ENCODE peak calls at places on chromosomes 5 and 9, in eight cellular contexts. One of them, this sample, is unnamed.

GRCh38 chr9:93636667-93637066 is 60.3 kb downstream of the PHF2 start:
- DNase-seq in posterior cingulate gyrus: peak
- DNase-seq in NCI-H1092 treated with DMSO at 0.1 percent for 48 hours: no peak
- DNase-seq in progenitor cell of endocrine pancreas: no peak
- DNase-seq in kidney: no peak
- DNase-seq in stimulated activated CD8-positive, alpha-beta memory T cell treated with anti-CD3 and anti-CD28 coated beads, Interleukin-15, amount 100 ng/mL, for 24 hours: no peak
- DNase-seq in T-helper 17 cell: no peak
- DNase-seq in T-helper 1 cell: no peak
- DNase-seq in this sample: no peak

GRCh38 chr9:137317021-137317978 is 15.2 kb upstream of the NRARP start:
- DNase-seq in posterior cingulate gyrus: no peak
- DNase-seq in NCI-H1092 treated with DMSO at 0.1 percent for 48 hours: no peak
- DNase-seq in progenitor cell of endocrine pancreas: no peak
- DNase-seq in kidney: peak
- DNase-seq in stimulated activated CD8-positive, alpha-beta memory T cell treated with anti-CD3 and anti-CD28 coated beads, Interleukin-15, amount 100 ng/mL, for 24 hours: no peak
- DNase-seq in T-helper 17 cell: no peak
- DNase-seq in T-helper 1 cell: no peak
- DNase-seq in this sample: no peak

GRCh38 chr9:13386935-13387667 is 107.6 kb upstream of the MPDZ start:
- DNase-seq in posterior cingulate gyrus: no peak
- DNase-seq in NCI-H1092 treated with DMSO at 0.1 percent for 48 hours: no peak
- DNase-seq in progenitor cell of endocrine pancreas: no peak
- DNase-seq in kidney: no peak
- DNase-seq in stimulated activated CD8-positive, alpha-beta memory T cell treated with anti-CD3 and anti-CD28 coated beads, Interleukin-15, amount 100 ng/mL, for 24 hours: no peak
- DNase-seq in T-helper 17 cell: no peak
- DNase-seq in T-helper 1 cell: no peak
- DNase-seq in this sample: no peak

GRCh38 chr5:72531496-72532190 is 24.4 kb upstream of the ZNF366 start:
- DNase-seq in posterior cingulate gyrus: no peak
- DNase-seq in NCI-H1092 treated with DMSO at 0.1 percent for 48 hours: no peak
- DNase-seq in progenitor cell of endocrine pancreas: no peak
- DNase-seq in kidney: no peak
- DNase-seq in stimulated activated CD8-positive, alpha-beta memory T cell treated with anti-CD3 and anti-CD28 coated beads, Interleukin-15, amount 100 ng/mL, for 24 hours: no peak
- DNase-seq in T-helper 17 cell: no peak
- DNase-seq in T-helper 1 cell: no peak
- DNase-seq in this sample: no peak

GRCh38 chr5:67542489-67542888 is 345.9 kb upstream of the CD180 start:
- DNase-seq in posterior cingulate gyrus: no peak
- DNase-seq in NCI-H1092 treated with DMSO at 0.1 percent for 48 hours: no peak
- DNase-seq in progenitor cell of endocrine pancreas: no peak
- DNase-seq in kidney: no peak
- DNase-seq in stimulated activated CD8-positive, alpha-beta memory T cell treated with anti-CD3 and anti-CD28 coated beads, Interleukin-15, amount 100 ng/mL, for 24 hours: no peak
- DNase-seq in T-helper 17 cell: no peak
- DNase-seq in T-helper 1 cell: no peak
- DNase-seq in this sample: no peak

GRCh38 chr9:108953983-108954574 is 19.9 kb downstream of the ABITRAM start:
- DNase-seq in posterior cingulate gyrus: no peak
- DNase-seq in NCI-H1092 treated with DMSO at 0.1 percent for 48 hours: peak
- DNase-seq in progenitor cell of endocrine pancreas: no peak
- DNase-seq in kidney: no peak
- DNase-seq in stimulated activated CD8-positive, alpha-beta memory T cell treated with anti-CD3 and anti-CD28 coated beads, Interleukin-15, amount 100 ng/mL, for 24 hours: no peak
- DNase-seq in T-helper 17 cell: no peak
- DNase-seq in T-helper 1 cell: peak
- DNase-seq in this sample: no peak

GRCh38 chr5:145403959-145404358 is 431.2 kb downstream of the PRELID2 start:
- DNase-seq in posterior cingulate gyrus: no peak
- DNase-seq in NCI-H1092 treated with DMSO at 0.1 percent for 48 hours: no peak
- DNase-seq in progenitor cell of endocrine pancreas: no peak
- DNase-seq in kidney: no peak
- DNase-seq in stimulated activated CD8-positive, alpha-beta memory T cell treated with anti-CD3 and anti-CD28 coated beads, Interleukin-15, amount 100 ng/mL, for 24 hours: no peak
- DNase-seq in T-helper 17 cell: no peak
- DNase-seq in T-helper 1 cell: no peak
- DNase-seq in this sample: no peak

GRCh38 chr5:120794121-120794520 is 330.0 kb downstream of the PRR16 start:
- DNase-seq in posterior cingulate gyrus: no peak
- DNase-seq in NCI-H1092 treated with DMSO at 0.1 percent for 48 hours: no peak
- DNase-seq in progenitor cell of endocrine pancreas: no peak
- DNase-seq in kidney: no peak
- DNase-seq in stimulated activated CD8-positive, alpha-beta memory T cell treated with anti-CD3 and anti-CD28 coated beads, Interleukin-15, amount 100 ng/mL, for 24 hours: no peak
- DNase-seq in T-helper 17 cell: no peak
- DNase-seq in T-helper 1 cell: no peak
- DNase-seq in this sample: no peak

GRCh38 chr5:111364992-111365391 is 140.8 kb downstream of the CAMK4 start:
- DNase-seq in posterior cingulate gyrus: no peak
- DNase-seq in NCI-H1092 treated with DMSO at 0.1 percent for 48 hours: no peak
- DNase-seq in progenitor cell of endocrine pancreas: peak
- DNase-seq in kidney: no peak
- DNase-seq in stimulated activated CD8-positive, alpha-beta memory T cell treated with anti-CD3 and anti-CD28 coated beads, Interleukin-15, amount 100 ng/mL, for 24 hours: no peak
- DNase-seq in T-helper 17 cell: no peak
- DNase-seq in T-helper 1 cell: no peak
- DNase-seq in this sample: no peak

GRCh38 chr5:61200582-61201155 is 38.4 kb upstream of the SMIM15 start:
- DNase-seq in posterior cingulate gyrus: no peak
- DNase-seq in NCI-H1092 treated with DMSO at 0.1 percent for 48 hours: no peak
- DNase-seq in progenitor cell of endocrine pancreas: no peak
- DNase-seq in kidney: peak
- DNase-seq in stimulated activated CD8-positive, alpha-beta memory T cell treated with anti-CD3 and anti-CD28 coated beads, Interleukin-15, amount 100 ng/mL, for 24 hours: no peak
- DNase-seq in T-helper 17 cell: no peak
- DNase-seq in T-helper 1 cell: no peak
- DNase-seq in this sample: no peak

GRCh38 chr5:41794478-41794877 is 75.7 kb downstream of the OXCT1 start:
- DNase-seq in posterior cingulate gyrus: no peak
- DNase-seq in NCI-H1092 treated with DMSO at 0.1 percent for 48 hours: no peak
- DNase-seq in progenitor cell of endocrine pancreas: no peak
- DNase-seq in kidney: no peak
- DNase-seq in stimulated activated CD8-positive, alpha-beta memory T cell treated with anti-CD3 and anti-CD28 coated beads, Interleukin-15, amount 100 ng/mL, for 24 hours: no peak
- DNase-seq in T-helper 17 cell: no peak
- DNase-seq in T-helper 1 cell: no peak
- DNase-seq in this sample: no peak

GRCh38 chr9:133515240-133515610 is 9.5 kb downstream of the MYMK start:
- DNase-seq in posterior cingulate gyrus: no peak
- DNase-seq in NCI-H1092 treated with DMSO at 0.1 percent for 48 hours: no peak
- DNase-seq in progenitor cell of endocrine pancreas: no peak
- DNase-seq in kidney: peak
- DNase-seq in stimulated activated CD8-positive, alpha-beta memory T cell treated with anti-CD3 and anti-CD28 coated beads, Interleukin-15, amount 100 ng/mL, for 24 hours: no peak
- DNase-seq in T-helper 17 cell: no peak
- DNase-seq in T-helper 1 cell: no peak
- DNase-seq in this sample: no peak

GRCh38 chr5:5784114-5784513 is 361.6 kb downstream of the ICE1 start:
- DNase-seq in posterior cingulate gyrus: no peak
- DNase-seq in NCI-H1092 treated with DMSO at 0.1 percent for 48 hours: no peak
- DNase-seq in progenitor cell of endocrine pancreas: no peak
- DNase-seq in kidney: no peak
- DNase-seq in stimulated activated CD8-positive, alpha-beta memory T cell treated with anti-CD3 and anti-CD28 coated beads, Interleukin-15, amount 100 ng/mL, for 24 hours: no peak
- DNase-seq in T-helper 17 cell: no peak
- DNase-seq in T-helper 1 cell: no peak
- DNase-seq in this sample: no peak

GRCh38 chr5:41968153-41968723 is 43.2 kb downstream of the FBXO4 start:
- DNase-seq in posterior cingulate gyrus: no peak
- DNase-seq in NCI-H1092 treated with DMSO at 0.1 percent for 48 hours: no peak
- DNase-seq in progenitor cell of endocrine pancreas: no peak
- DNase-seq in kidney: no peak
- DNase-seq in stimulated activated CD8-positive, alpha-beta memory T cell treated with anti-CD3 and anti-CD28 coated beads, Interleukin-15, amount 100 ng/mL, for 24 hours: no peak
- DNase-seq in T-helper 17 cell: no peak
- DNase-seq in T-helper 1 cell: no peak
- DNase-seq in this sample: no peak

GRCh38 chr5:134097221-134097620 is 17.3 kb upstream of the TCF7 start:
- DNase-seq in posterior cingulate gyrus: no peak
- DNase-seq in NCI-H1092 treated with DMSO at 0.1 percent for 48 hours: no peak
- DNase-seq in progenitor cell of endocrine pancreas: no peak
- DNase-seq in kidney: no peak
- DNase-seq in stimulated activated CD8-positive, alpha-beta memory T cell treated with anti-CD3 and anti-CD28 coated beads, Interleukin-15, amount 100 ng/mL, for 24 hours: no peak
- DNase-seq in T-helper 17 cell: no peak
- DNase-seq in T-helper 1 cell: no peak
- DNase-seq in this sample: no peak

GRCh38 chr9:93258818-93259489 is 75.0 kb downstream of the WNK2 start:
- DNase-seq in posterior cingulate gyrus: no peak
- DNase-seq in NCI-H1092 treated with DMSO at 0.1 percent for 48 hours: no peak
- DNase-seq in progenitor cell of endocrine pancreas: no peak
- DNase-seq in kidney: peak
- DNase-seq in stimulated activated CD8-positive, alpha-beta memory T cell treated with anti-CD3 and anti-CD28 coated beads, Interleukin-15, amount 100 ng/mL, for 24 hours: no peak
- DNase-seq in T-helper 17 cell: no peak
- DNase-seq in T-helper 1 cell: no peak
- DNase-seq in this sample: no peak

GRCh38 chr5:44665101-44665701 is 143.5 kb upstream of the MRPS30 start:
- DNase-seq in posterior cingulate gyrus: no peak
- DNase-seq in NCI-H1092 treated with DMSO at 0.1 percent for 48 hours: no peak
- DNase-seq in progenitor cell of endocrine pancreas: no peak
- DNase-seq in kidney: no peak
- DNase-seq in stimulated activated CD8-positive, alpha-beta memory T cell treated with anti-CD3 and anti-CD28 coated beads, Interleukin-15, amount 100 ng/mL, for 24 hours: no peak
- DNase-seq in T-helper 17 cell: no peak
- DNase-seq in T-helper 1 cell: no peak
- DNase-seq in this sample: no peak

GRCh38 chr9:93119953-93120845 is 13.9 kb downstream of the NINJ1 start:
- DNase-seq in posterior cingulate gyrus: peak
- DNase-seq in NCI-H1092 treated with DMSO at 0.1 percent for 48 hours: no peak
- DNase-seq in progenitor cell of endocrine pancreas: no peak
- DNase-seq in kidney: peak
- DNase-seq in stimulated activated CD8-positive, alpha-beta memory T cell treated with anti-CD3 and anti-CD28 coated beads, Interleukin-15, amount 100 ng/mL, for 24 hours: no peak
- DNase-seq in T-helper 17 cell: no peak
- DNase-seq in T-helper 1 cell: peak
- DNase-seq in this sample: peak

GRCh38 chr5:13878357-13878756 is 66.1 kb downstream of the DNAH5 start:
- DNase-seq in posterior cingulate gyrus: no peak
- DNase-seq in NCI-H1092 treated with DMSO at 0.1 percent for 48 hours: no peak
- DNase-seq in progenitor cell of endocrine pancreas: no peak
- DNase-seq in kidney: no peak
- DNase-seq in stimulated activated CD8-positive, alpha-beta memory T cell treated with anti-CD3 and anti-CD28 coated beads, Interleukin-15, amount 100 ng/mL, for 24 hours: no peak
- DNase-seq in T-helper 17 cell: no peak
- DNase-seq in T-helper 1 cell: no peak
- DNase-seq in this sample: no peak

GRCh38 chr9:136276716-136277115 is 27.2 kb downstream of the CCDC187 start:
- DNase-seq in posterior cingulate gyrus: no peak
- DNase-seq in NCI-H1092 treated with DMSO at 0.1 percent for 48 hours: no peak
- DNase-seq in progenitor cell of endocrine pancreas: no peak
- DNase-seq in kidney: no peak
- DNase-seq in stimulated activated CD8-positive, alpha-beta memory T cell treated with anti-CD3 and anti-CD28 coated beads, Interleukin-15, amount 100 ng/mL, for 24 hours: no peak
- DNase-seq in T-helper 17 cell: no peak
- DNase-seq in T-helper 1 cell: no peak
- DNase-seq in this sample: no peak

GRCh38 chr5:75325242-75325641 is 11.8 kb upstream of the HMGCR start:
- DNase-seq in posterior cingulate gyrus: no peak
- DNase-seq in NCI-H1092 treated with DMSO at 0.1 percent for 48 hours: no peak
- DNase-seq in progenitor cell of endocrine pancreas: no peak
- DNase-seq in kidney: no peak
- DNase-seq in stimulated activated CD8-positive, alpha-beta memory T cell treated with anti-CD3 and anti-CD28 coated beads, Interleukin-15, amount 100 ng/mL, for 24 hours: no peak
- DNase-seq in T-helper 17 cell: no peak
- DNase-seq in T-helper 1 cell: no peak
- DNase-seq in this sample: no peak

GRCh38 chr5:128144491-128144890 is 60.9 kb downstream of the SLC12A2 start:
- DNase-seq in posterior cingulate gyrus: no peak
- DNase-seq in NCI-H1092 treated with DMSO at 0.1 percent for 48 hours: no peak
- DNase-seq in progenitor cell of endocrine pancreas: no peak
- DNase-seq in kidney: no peak
- DNase-seq in stimulated activated CD8-positive, alpha-beta memory T cell treated with anti-CD3 and anti-CD28 coated beads, Interleukin-15, amount 100 ng/mL, for 24 hours: no peak
- DNase-seq in T-helper 17 cell: no peak
- DNase-seq in T-helper 1 cell: no peak
- DNase-seq in this sample: no peak

GRCh38 chr5:88734191-88734640 is 148.8 kb downstream of the MEF2C start:
- DNase-seq in posterior cingulate gyrus: no peak
- DNase-seq in NCI-H1092 treated with DMSO at 0.1 percent for 48 hours: no peak
- DNase-seq in progenitor cell of endocrine pancreas: no peak
- DNase-seq in kidney: no peak
- DNase-seq in stimulated activated CD8-positive, alpha-beta memory T cell treated with anti-CD3 and anti-CD28 coated beads, Interleukin-15, amount 100 ng/mL, for 24 hours: no peak
- DNase-seq in T-helper 17 cell: no peak
- DNase-seq in T-helper 1 cell: no peak
- DNase-seq in this sample: no peak

GRCh38 chr9:121564861-121565260 is 65.2 kb upstream of the GGTA1 start:
- DNase-seq in posterior cingulate gyrus: no peak
- DNase-seq in NCI-H1092 treated with DMSO at 0.1 percent for 48 hours: no peak
- DNase-seq in progenitor cell of endocrine pancreas: no peak
- DNase-seq in kidney: no peak
- DNase-seq in stimulated activated CD8-positive, alpha-beta memory T cell treated with anti-CD3 and anti-CD28 coated beads, Interleukin-15, amount 100 ng/mL, for 24 hours: no peak
- DNase-seq in T-helper 17 cell: no peak
- DNase-seq in T-helper 1 cell: no peak
- DNase-seq in this sample: no peak

GRCh38 chr5:77876862-77877502 is 100.8 kb upstream of the TBCA start:
- DNase-seq in posterior cingulate gyrus: no peak
- DNase-seq in NCI-H1092 treated with DMSO at 0.1 percent for 48 hours: no peak
- DNase-seq in progenitor cell of endocrine pancreas: no peak
- DNase-seq in kidney: no peak
- DNase-seq in stimulated activated CD8-positive, alpha-beta memory T cell treated with anti-CD3 and anti-CD28 coated beads, Interleukin-15, amount 100 ng/mL, for 24 hours: no peak
- DNase-seq in T-helper 17 cell: no peak
- DNase-seq in T-helper 1 cell: no peak
- DNase-seq in this sample: no peak

GRCh38 chr9:112552229-112553050 is 65.8 kb downstream of the KIAA1958 start:
- DNase-seq in posterior cingulate gyrus: no peak
- DNase-seq in NCI-H1092 treated with DMSO at 0.1 percent for 48 hours: no peak
- DNase-seq in progenitor cell of endocrine pancreas: no peak
- DNase-seq in kidney: no peak
- DNase-seq in stimulated activated CD8-positive, alpha-beta memory T cell treated with anti-CD3 and anti-CD28 coated beads, Interleukin-15, amount 100 ng/mL, for 24 hours: no peak
- DNase-seq in T-helper 17 cell: no peak
- DNase-seq in T-helper 1 cell: no peak
- DNase-seq in this sample: no peak

GRCh38 chr9:4238522-4238921 is 61.3 kb downstream of the GLIS3 start:
- DNase-seq in posterior cingulate gyrus: no peak
- DNase-seq in NCI-H1092 treated with DMSO at 0.1 percent for 48 hours: no peak
- DNase-seq in progenitor cell of endocrine pancreas: no peak
- DNase-seq in kidney: no peak
- DNase-seq in stimulated activated CD8-positive, alpha-beta memory T cell treated with anti-CD3 and anti-CD28 coated beads, Interleukin-15, amount 100 ng/mL, for 24 hours: no peak
- DNase-seq in T-helper 17 cell: no peak
- DNase-seq in T-helper 1 cell: no peak
- DNase-seq in this sample: no peak

GRCh38 chr9:95574176-95574575 is 57.4 kb upstream of the PTCH1 start:
- DNase-seq in posterior cingulate gyrus: peak
- DNase-seq in NCI-H1092 treated with DMSO at 0.1 percent for 48 hours: no peak
- DNase-seq in progenitor cell of endocrine pancreas: no peak
- DNase-seq in kidney: no peak
- DNase-seq in stimulated activated CD8-positive, alpha-beta memory T cell treated with anti-CD3 and anti-CD28 coated beads, Interleukin-15, amount 100 ng/mL, for 24 hours: no peak
- DNase-seq in T-helper 17 cell: no peak
- DNase-seq in T-helper 1 cell: no peak
- DNase-seq in this sample: no peak

GRCh38 chr5:97101189-97101910 is 41.1 kb downstream of the LIX1 start:
- DNase-seq in posterior cingulate gyrus: peak
- DNase-seq in NCI-H1092 treated with DMSO at 0.1 percent for 48 hours: no peak
- DNase-seq in progenitor cell of endocrine pancreas: no peak
- DNase-seq in kidney: no peak
- DNase-seq in stimulated activated CD8-positive, alpha-beta memory T cell treated with anti-CD3 and anti-CD28 coated beads, Interleukin-15, amount 100 ng/mL, for 24 hours: no peak
- DNase-seq in T-helper 17 cell: no peak
- DNase-seq in T-helper 1 cell: no peak
- DNase-seq in this sample: no peak

GRCh38 chr5:93649234-93649900 is 66.3 kb downstream of the NR2F1 start:
- DNase-seq in posterior cingulate gyrus: no peak
- DNase-seq in NCI-H1092 treated with DMSO at 0.1 percent for 48 hours: no peak
- DNase-seq in progenitor cell of endocrine pancreas: no peak
- DNase-seq in kidney: no peak
- DNase-seq in stimulated activated CD8-positive, alpha-beta memory T cell treated with anti-CD3 and anti-CD28 coated beads, Interleukin-15, amount 100 ng/mL, for 24 hours: no peak
- DNase-seq in T-helper 17 cell: no peak
- DNase-seq in T-helper 1 cell: no peak
- DNase-seq in this sample: no peak

GRCh38 chr5:39256472-39256871 is 37.1 kb upstream of the FYB1 start:
- DNase-seq in posterior cingulate gyrus: no peak
- DNase-seq in NCI-H1092 treated with DMSO at 0.1 percent for 48 hours: no peak
- DNase-seq in progenitor cell of endocrine pancreas: no peak
- DNase-seq in kidney: no peak
- DNase-seq in stimulated activated CD8-positive, alpha-beta memory T cell treated with anti-CD3 and anti-CD28 coated beads, Interleukin-15, amount 100 ng/mL, for 24 hours: no peak
- DNase-seq in T-helper 17 cell: no peak
- DNase-seq in T-helper 1 cell: peak
- DNase-seq in this sample: no peak

GRCh38 chr5:142106061-142106460 is 2.5 kb upstream of the NDFIP1 start:
- DNase-seq in posterior cingulate gyrus: no peak
- DNase-seq in NCI-H1092 treated with DMSO at 0.1 percent for 48 hours: no peak
- DNase-seq in progenitor cell of endocrine pancreas: no peak
- DNase-seq in kidney: no peak
- DNase-seq in stimulated activated CD8-positive, alpha-beta memory T cell treated with anti-CD3 and anti-CD28 coated beads, Interleukin-15, amount 100 ng/mL, for 24 hours: no peak
- DNase-seq in T-helper 17 cell: no peak
- DNase-seq in T-helper 1 cell: no peak
- DNase-seq in this sample: no peak

GRCh38 chr9:105064248-105065118 is 136.5 kb upstream of the ABCA1 start:
- DNase-seq in posterior cingulate gyrus: peak
- DNase-seq in NCI-H1092 treated with DMSO at 0.1 percent for 48 hours: peak
- DNase-seq in progenitor cell of endocrine pancreas: no peak
- DNase-seq in kidney: peak
- DNase-seq in stimulated activated CD8-positive, alpha-beta memory T cell treated with anti-CD3 and anti-CD28 coated beads, Interleukin-15, amount 100 ng/mL, for 24 hours: no peak
- DNase-seq in T-helper 17 cell: no peak
- DNase-seq in T-helper 1 cell: no peak
- DNase-seq in this sample: peak

GRCh38 chr9:77933019-77933418 is 98.6 kb downstream of the GNAQ start:
- DNase-seq in posterior cingulate gyrus: no peak
- DNase-seq in NCI-H1092 treated with DMSO at 0.1 percent for 48 hours: no peak
- DNase-seq in progenitor cell of endocrine pancreas: no peak
- DNase-seq in kidney: no peak
- DNase-seq in stimulated activated CD8-positive, alpha-beta memory T cell treated with anti-CD3 and anti-CD28 coated beads, Interleukin-15, amount 100 ng/mL, for 24 hours: no peak
- DNase-seq in T-helper 17 cell: no peak
- DNase-seq in T-helper 1 cell: no peak
- DNase-seq in this sample: no peak